ENCODE peak calls at places on chromosomes 2 and 18, in ten cellular contexts. Z is transverse colon, A is HCT116, M is upper lobe of left lung, N is endothelial cell of umbilical vein, T is stomach, H is suprapubic skin, L is GM23338, I is esophagus muscularis mucosa, R is SK-N-SH. C is an unnamed sample.
A peak's percentile ranks its signal among the peaks of the same experiment; 100 is the strongest.

GRCh38 chr2:74845217-74845751 is 11.4 kb downstream of the HK2 start:
- DNase-seq in Z (peak; percentile 88), A (peak; percentile 91), M (peak; percentile 97), N (peak; percentile 94), T (peak; percentile 93), H (peak; percentile 89), L (peak; percentile 58), I (peak; percentile 94), R (no peak), C (peak; percentile 92)

GRCh38 chr2:238370482-238371372 is 50.4 kb downstream of the TRAF3IP1 start:
- DNase-seq in Z (peak; percentile 67), A (peak; percentile 36), M (peak; percentile 67), N (peak; percentile 55), T (peak; percentile 67), H (no peak), L (peak; percentile 74), I (no peak), R (peak; percentile 73), C (no peak)

GRCh38 chr2:72006188-72006736 is 141.4 kb downstream of the CYP26B1 start:
- DNase-seq in Z (no peak), A (no peak), M (no peak), N (no peak), T (no peak), H (peak; percentile 45), L (no peak), I (no peak), R (no peak), C (no peak)

GRCh38 chr2:101153811-101154210 is 2.6 kb upstream of the TBC1D8 start:
- DNase-seq in Z (no peak), A (no peak), M (no peak), N (no peak), T (no peak), H (no peak), L (no peak), I (no peak), R (no peak), C (no peak)

GRCh38 chr2:222208010-222208690 is 90.6 kb downstream of the PAX3 start:
- DNase-seq in Z (no peak), A (no peak), M (no peak), N (no peak), T (no peak), H (no peak), L (no peak), I (no peak), R (no peak), C (no peak)

GRCh38 chr2:173134703-173135102 is 59.1 kb downstream of the MAP3K20 start:
- DNase-seq in Z (no peak), A (no peak), M (peak; percentile 60), N (no peak), T (no peak), H (no peak), L (peak; percentile 38), I (no peak), R (no peak), C (no peak)

GRCh38 chr2:19745318-19746136 is 156.3 kb downstream of the TTC32 start:
- DNase-seq in Z (no peak), A (no peak), M (no peak), N (no peak), T (no peak), H (no peak), L (no peak), I (no peak), R (no peak), C (no peak)

GRCh38 chr2:158953926-158954763 is 14.3 kb upstream of the TANC1 start:
- DNase-seq in Z (peak; percentile 88), A (no peak), M (peak; percentile 59), N (peak; percentile 91), T (peak; percentile 80), H (no peak), L (no peak), I (no peak), R (peak; percentile 70), C (no peak)

GRCh38 chr18:23238152-23238531 is 102.9 kb downstream of the CABLES1 start:
- DNase-seq in Z (peak; percentile 27), A (no peak), M (peak; percentile 78), N (peak; percentile 71), T (peak; percentile 65), H (no peak), L (no peak), I (no peak), R (no peak), C (no peak)

GRCh38 chr18:23238651-23239349 is 103.5 kb downstream of the CABLES1 start:
- DNase-seq in Z (no peak), A (no peak), M (no peak), N (peak; percentile 62), T (no peak), H (no peak), L (peak; percentile 32), I (no peak), R (no peak), C (no peak)

GRCh38 chr18:23239350-23239692 is 104.0 kb downstream of the CABLES1 start:
- DNase-seq in Z (no peak), A (no peak), M (no peak), N (no peak), T (no peak), H (no peak), L (no peak), I (no peak), R (no peak), C (no peak)

GRCh38 chr18:23240609-23240930 is 105.3 kb downstream of the CABLES1 start:
- DNase-seq in Z (no peak), A (no peak), M (no peak), N (no peak), T (no peak), H (no peak), L (no peak), I (no peak), R (no peak), C (no peak)

GRCh38 chr18:23239885-23240608 is 104.8 kb downstream of the CABLES1 start:
- DNase-seq in Z (no peak), A (no peak), M (no peak), N (no peak), T (no peak), H (no peak), L (no peak), I (no peak), R (peak; percentile 49), C (no peak)
- H3K4me1 ChIP-seq in Z (peaks cover 9% of the 10 kb centered on the region), A (no peaks in the 10 kb centered on the region), M (peaks cover 21% of the 10 kb centered on the region), N (peaks cover 21% of the 10 kb centered on the region), T (peaks cover 19% of the 10 kb centered on the region), H (peaks cover 20% of the 10 kb centered on the region), L (peaks cover 48% of the 10 kb centered on the region), I (peaks cover 21% of the 10 kb centered on the region), R (no peaks in the 10 kb centered on the region), C (peaks cover 14% of the 10 kb centered on the region)

GRCh38 chr2:148561389-148561788 is 83.2 kb upstream of the EPC2 start:
- DNase-seq in Z (no peak), A (no peak), M (no peak), N (no peak), T (no peak), H (no peak), L (no peak), I (no peak), R (no peak), C (no peak)

GRCh38 chr2:148555622-148556294 is 88.8 kb upstream of the EPC2 start:
- DNase-seq in Z (no peak), A (no peak), M (no peak), N (no peak), T (no peak), H (no peak), L (no peak), I (no peak), R (no peak), C (no peak)

GRCh38 chr2:148560501-148560900 is 84.0 kb upstream of the EPC2 start:
- DNase-seq in Z (no peak), A (no peak), M (no peak), N (no peak), T (no peak), H (no peak), L (no peak), I (no peak), R (peak; percentile 36), C (no peak)

GRCh38 chr2:148554459-148555247 is 89.9 kb upstream of the EPC2 start:
- DNase-seq in Z (no peak), A (no peak), M (no peak), N (no peak), T (no peak), H (no peak), L (peak; percentile 80), I (no peak), R (no peak), C (no peak)

GRCh38 chr2:148557844-148558436 is 86.6 kb upstream of the EPC2 start:
- DNase-seq in Z (no peak), A (no peak), M (no peak), N (no peak), T (no peak), H (no peak), L (no peak), I (no peak), R (no peak), C (no peak)
- TF ChIP-seq CTCF in Z (no peak), A (no peak), M (no peak), N (no peak), T (no peak), H (no peak), L (peak; percentile 44), I (no peak), R (no peak), C (no peak)

GRCh38 chr2:207312006-207312356 is 146.2 kb upstream of the KLF7 start:
- DNase-seq in Z (no peak), A (no peak), M (no peak), N (no peak), T (no peak), H (no peak), L (no peak), I (no peak), R (no peak), C (no peak)

GRCh38 chr2:207308519-207309224 is 142.9 kb upstream of the KLF7 start:
- DNase-seq in Z (no peak), A (no peak), M (no peak), N (no peak), T (no peak), H (no peak), L (no peak), I (no peak), R (no peak), C (no peak)

GRCh38 chr2:207315131-207315530 is 149.4 kb upstream of the KLF7 start:
- DNase-seq in Z (no peak), A (no peak), M (no peak), N (no peak), T (no peak), H (no peak), L (no peak), I (no peak), R (no peak), C (no peak)

GRCh38 chr2:207313947-207314346 is 148.2 kb upstream of the KLF7 start:
- DNase-seq in Z (no peak), A (no peak), M (no peak), N (no peak), T (no peak), H (no peak), L (no peak), I (no peak), R (no peak), C (no peak)

DNA sequence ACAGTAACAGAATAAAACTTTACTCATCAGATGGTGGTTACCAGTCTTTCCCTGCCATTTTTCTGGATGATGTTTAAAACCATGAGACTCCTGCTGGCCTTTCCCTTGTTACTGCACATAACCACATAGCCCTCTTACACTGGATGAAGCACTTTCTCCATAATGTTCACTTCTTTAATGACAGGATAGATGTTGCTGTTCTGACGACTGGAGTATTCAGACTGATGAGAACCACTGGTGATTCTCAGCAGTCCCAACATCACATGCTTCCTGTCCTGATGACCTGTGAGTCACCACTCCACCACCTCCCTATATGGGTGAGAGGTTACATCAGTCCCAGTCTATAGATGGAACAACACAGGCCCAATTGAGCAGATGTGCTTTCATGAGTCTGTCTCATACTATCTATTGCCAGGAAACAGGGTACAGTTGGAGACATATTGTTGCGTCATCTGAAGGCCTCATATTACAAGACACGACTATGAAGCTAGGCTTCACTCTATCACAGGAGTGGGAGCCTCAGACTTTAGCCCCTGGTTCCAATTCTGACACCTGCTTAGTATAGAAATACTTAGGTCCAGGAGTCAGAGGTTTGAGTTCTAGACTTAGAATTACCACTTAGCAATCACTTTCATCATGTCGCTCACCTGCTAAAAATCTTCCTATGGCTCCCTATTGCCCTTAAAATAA is 145.7 kb upstream of the KLF7 start:
- DNase-seq in Z (peak; percentile 23), A (peak; percentile 60), M (peak; percentile 76), N (peak; percentile 88), T (peak; percentile 28), H (no peak), L (no peak), I (no peak), R (peak; percentile 37), C (no peak)
- TF ChIP-seq POLR2AphosphoS5 in Z (peak; percentile 62), A (peak; percentile 17), M (peak; percentile 84), N (peak; percentile 25), T (peak; percentile 27), H (no peak), L (no peak), I (peak; percentile 85), R (no peak), C (no peak)

GRCh38 chr2:233402346-233402745 is 48.1 kb downstream of the DGKD start:
- DNase-seq in Z (no peak), A (no peak), M (no peak), N (no peak), T (peak; percentile 23), H (peak; percentile 67), L (no peak), I (no peak), R (no peak), C (no peak)
- H3K4me1 ChIP-seq in Z (no peaks in the 10 kb centered on the region), A (no peaks in the 10 kb centered on the region), M (no peaks in the 10 kb centered on the region), N (peaks cover 4% of the 10 kb centered on the region), T (peaks cover 13% of the 10 kb centered on the region), H (peaks cover under 1% of the 10 kb centered on the region), L (peaks cover 8% of the 10 kb centered on the region), I (peaks cover 2% of the 10 kb centered on the region), R (no peaks in the 10 kb centered on the region), C (peaks cover 9% of the 10 kb centered on the region)